ENCODE peak calls at places on chromosome 16, in five cellular contexts. L is GM06990, E is cardiac muscle cell, R is uterus, J is foreskin fibroblast. B is an unnamed sample.

GRCh38 chr16:70579648-70580630 is 56.3 kb downstream of the SF3B3 start:
- DNase-seq in J (no peak), E (no peak), L (no peak), R (peak), B (peak)

GRCh38 chr16:9364721-9365693 is 273.6 kb downstream of the HAPSTR1 start:
- DNase-seq in E (no peak), R (peak), L (no peak), J (no peak), B (no peak)

GRCh38 chr16:55943257-55943656 is 68.1 kb upstream of the CES5A start:
- DNase-seq in R (no peak), J (no peak), E (no peak), L (no peak), B (no peak)

GRCh38 chr16:63473710-63474109 is 1437.5 kb upstream of the CDH8 start:
- DNase-seq in L (no peak), E (no peak), R (no peak), J (no peak), B (no peak)

GRCh38 chr16:58494981-58495860 is 4.7 kb upstream of the NDRG4 start:
- DNase-seq in J (peak), R (peak), E (peak), L (peak), B (peak)

GRCh38 chr16:23302045-23302956 is at the start of gene SCNN1B:
- DNase-seq in J (no peak), E (no peak), R (no peak), L (peak), B (no peak)

GRCh38 chr16:79876332-79876730 is 275.8 kb upstream of the MAF start:
- DNase-seq in J (no peak), R (no peak), L (peak), E (no peak), B (no peak)

GRCh38 chr16:55552621-55553020 is 13.9 kb upstream of the CAPNS2 start:
- DNase-seq in R (no peak), J (peak), L (no peak), E (peak), B (no peak)

GRCh38 chr16:51150159-51150893 is 744 bp downstream of the SALL1 start:
- DNase-seq in L (no peak), J (peak), R (peak), E (peak), B (no peak)

GRCh38 chr16:86541560-86541959 is 13.5 kb downstream of the MTHFSD start:
- DNase-seq in E (no peak), J (no peak), R (no peak), L (no peak), B (no peak)

GRCh38 chr16:54602666-54603065 is 316.1 kb upstream of the IRX3 start:
- DNase-seq in L (no peak), J (no peak), E (no peak), R (no peak), B (no peak)

GRCh38 chr16:27918755-27919154 is 144.8 kb downstream of the GSG1L start:
- DNase-seq in E (no peak), R (no peak), L (no peak), J (no peak), B (no peak)

GRCh38 chr16:57261806-57262205 is 16.7 kb downstream of the ARL2BP start:
- DNase-seq in J (no peak), R (no peak), E (no peak), L (no peak), B (no peak)

GRCh38 chr16:55252577-55252976 is 71.4 kb upstream of the IRX6 start:
- DNase-seq in R (no peak), L (no peak), E (no peak), J (no peak), B (no peak)

GRCh38 chr16:30656974-30657865 is 1.0 kb upstream of the FBRS start:
- DNase-seq in R (no peak), J (no peak), E (no peak), L (no peak), B (no peak)

GRCh38 chr16:66691234-66691633 is 5.3 kb downstream of the CMTM4 start:
- DNase-seq in R (no peak), E (no peak), J (no peak), L (no peak), B (no peak)

GRCh38 chr16:28101533-28101890 is 38.0 kb upstream of the GSG1L start:
- DNase-seq in E (no peak), R (no peak), L (no peak), J (no peak), B (no peak)

GRCh38 chr16:15907863-15908478 is 19.6 kb upstream of the CEP20 start:
- DNase-seq in R (no peak), J (no peak), L (peak), E (peak), B (peak)

GRCh38 chr16:11089504-11090124 is 145.2 kb downstream of the CLEC16A start:
- DNase-seq in J (peak), L (no peak), E (peak), R (no peak), B (no peak)

GRCh38 chr16:86697715-86698114 is 119.4 kb downstream of the FOXL1 start:
- DNase-seq in J (peak), R (no peak), L (no peak), E (peak), B (no peak)

GRCh38 chr16:67349172-67349571 is 22.6 kb downstream of the LRRC36 start:
- DNase-seq in E (peak), R (no peak), L (no peak), J (peak), B (no peak)

GRCh38 chr16:69311533-69312388 is 611 bp downstream of the VPS4A start:
- DNase-seq in L (no peak), E (peak), R (no peak), J (peak), B (peak)

GRCh38 chr16:75580-76501 is 2.2 kb upstream of the MPG start:
- DNase-seq in J (peak), R (peak), L (no peak), E (peak), B (no peak)
- TF ChIP-seq CTCF in J (peak), R (no peak), L (no peak), E (peak), B (no peak)

GRCh38 chr16:6684076-6684673 is 648.5 kb upstream of the RBFOX1 start:
- DNase-seq in J (peak), E (no peak), R (no peak), L (no peak), B (peak)
- TF ChIP-seq CTCF in J (peak), E (no peak), R (no peak), L (peak), B (peak)

DNA sequence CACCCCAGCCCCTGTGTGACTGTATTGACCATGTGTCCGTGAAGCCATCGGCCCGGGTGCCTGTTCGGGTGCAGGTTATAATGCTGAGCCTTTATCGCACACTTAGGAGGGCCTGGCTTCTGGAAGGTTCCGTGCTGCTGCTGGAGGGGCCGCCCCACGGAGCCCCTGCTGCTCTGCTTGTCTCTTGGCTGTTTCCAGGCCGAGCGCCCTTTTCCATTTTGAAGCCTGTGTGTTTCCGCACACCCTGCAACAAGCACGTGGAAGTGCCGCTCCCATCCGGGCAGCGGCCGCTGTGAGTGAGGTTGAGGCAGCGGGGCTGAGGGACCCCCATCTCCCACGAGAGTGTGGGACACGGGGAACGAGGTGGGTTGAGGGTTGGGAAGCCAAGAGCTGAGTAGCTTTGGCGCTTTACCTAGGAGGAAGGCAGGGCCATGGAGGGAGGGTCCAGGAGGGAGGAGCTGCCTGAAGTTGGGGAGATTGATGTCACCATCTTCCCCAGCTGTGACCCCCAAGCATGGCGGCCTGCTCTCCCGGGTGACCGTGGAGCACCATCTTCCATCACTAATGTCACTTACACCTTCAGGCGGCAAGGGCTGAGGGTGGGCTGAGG is 200.1 kb upstream of the GSE1 start:
- DNase-seq in E (no peak), L (no peak), J (no peak), R (no peak), B (peak)
- TF ChIP-seq CTCF in E (no peak), L (no peak), J (no peak), R (no peak), B (no peak)

GRCh38 chr16:88503771-88504488 is 50.9 kb downstream of the ZFPM1 start:
- DNase-seq in R (no peak), L (no peak), E (no peak), J (no peak), B (no peak)

GRCh38 chr16:88504489-88505404 is 51.7 kb downstream of the ZFPM1 start:
- DNase-seq in J (no peak), E (no peak), L (no peak), R (no peak), B (peak)

GRCh38 chr16:88507231-88507743 is 54.2 kb downstream of the ZFPM1 start:
- DNase-seq in J (no peak), R (no peak), E (no peak), L (no peak), B (no peak)

GRCh38 chr16:88506723-88507122 is 53.6 kb downstream of the ZFPM1 start:
- DNase-seq in J (no peak), R (no peak), E (no peak), L (no peak), B (no peak)

DNA sequence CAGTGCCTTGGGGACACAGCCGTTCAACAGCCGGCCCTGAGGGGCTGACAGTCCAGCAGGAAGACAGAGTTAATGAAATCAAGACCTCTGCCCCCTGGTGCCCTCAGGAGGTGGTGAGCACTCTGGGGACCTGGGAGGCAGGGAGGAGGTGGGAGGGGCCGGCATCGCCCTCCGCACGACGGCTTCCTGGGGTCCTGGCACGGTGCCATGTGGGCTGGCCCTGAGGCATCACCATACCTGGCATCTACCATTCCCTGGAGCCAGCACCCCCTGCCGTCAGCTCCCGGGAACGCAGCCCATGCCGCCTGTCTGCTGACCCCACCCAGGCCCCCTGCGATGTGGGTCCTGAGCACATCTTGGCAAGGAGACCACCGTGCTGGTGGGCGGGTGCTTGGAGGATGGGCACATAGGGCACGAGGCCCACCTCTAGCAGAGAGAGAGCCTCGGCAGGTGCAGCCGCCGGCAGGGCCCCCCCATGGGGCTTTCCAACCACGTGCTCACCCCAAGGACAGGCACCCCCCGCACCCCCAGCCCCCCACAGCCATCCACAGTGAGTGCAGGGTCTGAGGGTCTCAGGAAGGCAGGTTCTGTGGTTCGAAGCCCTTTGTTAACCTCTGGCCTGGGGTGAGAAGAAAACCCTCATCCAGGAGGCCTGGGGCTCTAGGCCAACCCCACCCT is 52.5 kb downstream of the ZFPM1 start:
- DNase-seq in E (peak), J (no peak), L (peak), R (peak), B (peak)
- TF ChIP-seq CTCF in E (peak), J (peak), L (peak), R (no peak), B (peak)

GRCh38 chr16:82657786-82658185 is 31.0 kb downstream of the CDH13 start:
- DNase-seq in E (no peak), J (no peak), R (no peak), L (no peak), B (no peak)
- TF ChIP-seq CTCF in E (no peak), J (no peak), R (no peak), L (no peak), B (no peak)